ENCODE peak calls at places on chromosomes 13 and 19, in six cellular contexts. Y is HFF-Myc, M is endodermal cell, X is cardiac muscle cell, Z is fibroblast of pulmonary artery, L is SK-N-SH. E is an unnamed sample.

GRCh38 chr19:35045667-35046300 is 4.3 kb downstream of the HPN start:
- DNase-seq in Y (peak; percentile 37), L (peak; percentile 51), X (no peak), Z (peak; percentile 32), M (peak; percentile 87), E (no peak)

GRCh38 chr19:21028969-21029268 is 8.5 kb downstream of the ZNF430 start:
- DNase-seq in Z (no peak), L (no peak), X (no peak), M (no peak), Y (no peak), E (no peak)

GRCh38 chr19:50300814-50301606 is 28.2 kb downstream of the KCNC3 start:
- DNase-seq in M (no peak), X (no peak), Y (peak; percentile 47), Z (peak; percentile 80), L (no peak), E (peak; percentile 35)

GRCh38 chr19:3801412-3802096 is 15.4 kb upstream of the MATK start:
- DNase-seq in Z (no peak), L (peak; percentile 85), M (peak; percentile 90), Y (no peak), X (peak; percentile 32), E (no peak)

GRCh38 chr19:4909172-4909896 is at the start of gene UHRF1:
- DNase-seq in L (peak; percentile 93), Z (no peak), M (peak; percentile 77), X (peak; percentile 18), Y (no peak), E (no peak)

GRCh38 chr19:4298772-4299550 is 3.2 kb downstream of the TMIGD2 start:
- DNase-seq in Y (no peak), Z (no peak), M (no peak), X (no peak), L (no peak), E (no peak)

GRCh38 chr19:2149980-2150793 is 1.2 kb downstream of the AP3D1 start:
- DNase-seq in Z (no peak), X (no peak), Y (no peak), M (no peak), L (peak; percentile 44), E (no peak)

GRCh38 chr13:30576528-30576927 is 41.2 kb upstream of the USPL1 start:
- DNase-seq in M (no peak), Y (no peak), L (no peak), X (peak; percentile 69), Z (peak; percentile 55), E (no peak)

GRCh38 chr13:73850104-73850898 is 283.9 kb downstream of the KLF12 start:
- DNase-seq in L (no peak), Z (no peak), Y (no peak), X (no peak), M (no peak), E (no peak)

GRCh38 chr19:11242864-11243797 is 3.7 kb downstream of the ANGPTL8 start:
- DNase-seq in Y (peak; percentile 39), Z (peak; percentile 80), L (peak; percentile 100), M (peak; percentile 99), X (peak; percentile 90), E (peak; percentile 13)

GRCh38 chr13:27182844-27183497 is 11.4 kb upstream of the USP12 start:
- DNase-seq in Z (peak; percentile 87), L (no peak), Y (no peak), M (no peak), X (peak; percentile 35), E (peak; percentile 69)

DNA sequence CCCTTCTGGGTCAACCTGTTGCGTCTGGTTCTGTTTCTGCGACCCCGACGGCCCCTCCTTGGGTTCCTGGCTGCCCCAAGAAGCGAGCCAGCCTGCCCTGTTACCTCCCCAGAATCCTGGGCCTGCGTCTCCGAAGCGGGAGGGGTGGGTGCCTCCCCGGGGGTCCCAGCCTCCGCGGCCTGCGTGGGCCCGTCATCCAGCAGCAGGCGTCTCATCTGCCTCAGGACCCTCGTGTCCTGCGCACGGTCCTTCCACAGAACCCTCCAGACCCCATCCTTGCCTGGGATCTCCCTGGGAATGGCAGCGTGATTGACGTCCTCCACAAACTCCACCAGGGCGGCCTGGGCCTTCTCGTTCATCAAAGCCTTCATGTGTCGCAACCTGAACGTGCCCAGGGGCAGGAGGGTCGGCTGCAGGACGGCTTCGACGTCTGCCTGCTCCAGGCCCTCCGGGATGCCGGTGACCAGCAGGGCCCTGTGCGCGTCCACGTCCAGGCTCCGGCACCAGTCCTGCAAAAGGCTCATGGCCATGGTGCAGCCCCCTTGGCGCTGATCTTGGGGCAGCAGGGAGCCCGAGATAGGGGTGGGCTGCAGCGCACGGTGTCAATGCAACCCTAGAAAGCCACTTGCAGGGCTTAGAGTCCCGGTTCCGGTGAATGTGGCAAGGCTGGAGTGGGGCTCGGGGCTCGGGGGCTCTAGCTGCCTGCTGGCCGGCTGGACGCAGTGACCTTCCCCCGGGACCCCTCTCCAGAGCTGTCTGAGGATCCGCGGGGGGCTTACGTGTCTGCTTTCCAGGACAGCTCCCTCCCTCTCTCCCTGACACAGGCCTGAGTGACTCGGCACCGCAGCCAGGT is 505 bp downstream of the PNMA8B start:
- DNase-seq in M (peak; percentile 71), Y (no peak), X (no peak), L (no peak), Z (no peak), E (no peak)
- H3K4me3 ChIP-seq in M (peak overlapping the region; percentile 73), Y (peak overlapping the region; percentile 38), X (peak overlapping the region; percentile 38), L (peak overlapping the region; percentile 59), Z (peak overlapping the region; percentile 41), E (peak overlapping the region; percentile 27)

DNA sequence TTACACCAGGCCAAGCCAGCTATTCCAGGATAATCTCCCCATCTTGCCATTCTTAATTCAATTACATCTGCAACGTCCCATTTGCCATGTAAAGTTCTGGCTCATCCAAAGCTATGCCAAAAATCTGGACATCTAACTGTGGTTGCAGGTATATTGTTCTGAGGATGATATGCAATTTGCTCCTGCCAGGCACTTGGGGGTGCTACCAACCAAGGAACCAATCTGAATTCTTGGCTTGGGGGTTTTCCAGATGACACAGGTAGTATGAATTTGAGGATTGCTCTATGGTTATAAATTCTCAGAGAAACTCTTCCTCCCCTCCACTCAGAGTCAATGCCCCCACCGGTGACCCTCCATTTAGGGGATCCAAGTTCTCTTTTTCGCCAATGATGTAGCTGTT is 33.0 kb downstream of the CRYL1 start:
- DNase-seq in Y (no peak), Z (peak; percentile 58), L (no peak), X (peak; percentile 21), M (peak; percentile 77), E (peak; percentile 19)
- TF ChIP-seq CTCF in Y (peak; percentile 52), Z (peak; percentile 67), L (peak; percentile 33), X (peak; percentile 55), M (peak; percentile 76), E (peak; percentile 68)

GRCh38 chr13:88303157-88303556 is 632.0 kb downstream of the SLITRK5 start:
- DNase-seq in X (no peak), Y (no peak), M (no peak), Z (no peak), L (no peak), E (no peak)

GRCh38 chr13:88303605-88304004 is 632.4 kb downstream of the SLITRK5 start:
- DNase-seq in L (no peak), X (no peak), Z (no peak), Y (no peak), M (no peak), E (no peak)
- H3K4me3 ChIP-seq in L (no peak overlapping the region), X (no peak overlapping the region), Z (no peak overlapping the region), Y (no peak overlapping the region), M (no peak overlapping the region), E (no peak overlapping the region)

DNA sequence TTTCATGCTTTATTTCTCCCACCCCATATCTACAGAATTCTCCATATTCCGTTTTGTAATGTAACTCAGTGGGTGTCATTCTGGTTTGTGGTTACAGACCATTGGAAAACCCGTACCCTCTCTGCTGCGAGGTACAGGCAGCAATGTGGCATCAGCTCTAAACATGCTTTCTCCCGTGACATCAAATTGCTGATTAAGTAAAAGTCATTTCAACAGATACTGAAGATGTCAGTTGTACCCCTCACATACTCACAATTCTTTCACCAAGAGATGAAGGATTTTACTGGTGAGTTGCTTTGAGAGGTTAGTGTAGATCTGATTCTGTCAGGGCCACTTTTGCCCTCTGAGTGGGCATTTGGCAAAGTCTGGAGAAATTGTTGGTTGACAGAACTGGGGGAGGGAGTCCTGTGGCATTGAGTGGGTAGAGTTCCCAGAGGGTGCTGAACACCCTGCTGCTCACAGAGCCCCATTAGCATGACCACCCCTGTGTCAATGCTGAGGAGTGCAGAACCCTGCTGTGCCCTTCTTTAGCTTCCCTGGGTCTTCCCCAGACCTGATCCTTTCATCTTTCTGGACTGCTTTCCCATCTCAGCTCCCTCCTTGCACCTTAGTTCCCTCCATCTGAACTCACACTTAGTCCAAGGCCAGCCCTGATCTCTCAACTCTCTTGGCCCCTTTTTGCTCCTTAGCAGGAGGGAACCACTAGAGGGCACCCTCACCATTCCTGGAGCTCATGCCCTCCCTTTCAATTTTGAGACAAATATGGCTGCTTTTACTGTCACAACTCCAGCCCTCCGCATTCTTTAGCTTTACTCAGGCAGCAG is 39.9 kb upstream of the CEACAM8 start:
- DNase-seq in L (peak; percentile 38), Y (no peak), Z (peak; percentile 41), X (no peak), M (peak; percentile 64), E (no peak)
- TF ChIP-seq CTCF in L (peak; percentile 65), Y (peak; percentile 88), Z (peak; percentile 80), X (peak; percentile 82), M (peak; percentile 56), E (peak; percentile 90)

GRCh38 chr13:40453666-40454030 is 212.8 kb downstream of the FOXO1 start:
- DNase-seq in Y (no peak), X (no peak), M (no peak), L (no peak), Z (no peak), E (no peak)
- H3K4me3 ChIP-seq in Y (no peak overlapping the region), X (no peak overlapping the region), M (no peak overlapping the region), L (no peak overlapping the region), Z (no peak overlapping the region), E (no peak overlapping the region)

DNA sequence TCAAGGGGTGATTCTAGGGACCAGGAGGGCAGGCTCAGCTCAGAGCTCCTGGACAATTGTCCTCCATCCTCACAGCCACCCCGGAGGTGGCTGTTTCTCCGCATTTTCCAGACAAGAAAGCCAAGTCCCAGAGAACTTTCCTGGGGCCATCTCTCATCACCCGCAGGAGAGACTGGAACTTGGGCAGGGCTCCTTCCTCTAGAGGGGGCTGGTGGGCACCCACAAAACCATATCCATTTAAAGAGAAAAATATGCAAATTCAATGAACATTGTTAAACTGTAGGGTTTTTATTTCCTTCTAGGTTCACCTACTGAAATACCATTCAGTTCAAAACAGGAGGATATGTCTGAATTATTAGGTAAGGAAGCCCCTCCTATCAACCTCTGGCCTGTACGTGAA is 16.6 kb downstream of the SPACA7 start:
- DNase-seq in X (no peak), L (no peak), Z (no peak), M (no peak), Y (no peak), E (no peak)
- TF ChIP-seq CTCF in X (no peak), L (peak; percentile 33), Z (no peak), M (peak; percentile 64), Y (no peak), E (no peak)

GRCh38 chr19:16327911-16328823 is 3.5 kb downstream of the KLF2 start:
- DNase-seq in L (no peak), Y (no peak), M (no peak), Z (peak; percentile 94), X (no peak), E (no peak)
- H3K4me3 ChIP-seq in L (no peak overlapping the region), Y (no peak overlapping the region), M (no peak overlapping the region), Z (peak overlapping the region; percentile 89), X (no peak overlapping the region), E (no peak overlapping the region)

GRCh38 chr13:111548805-111549204 is 228.4 kb downstream of the TEX29 start:
- DNase-seq in M (no peak), Z (no peak), Y (no peak), L (no peak), X (no peak), E (no peak)
- TF ChIP-seq CTCF in M (no peak), Z (no peak), Y (no peak), L (no peak), X (no peak), E (no peak)

E was measured in epithelial cell of proximal tubule.